ENCODE peak calls at places on chromosomes 6 and 20, in eight cellular contexts. One of them, this sample, is unnamed.

GRCh38 chr20:40813213-40813510 is 124.1 kb upstream of the MAFB start:
- DNase-seq in uterus: no peak
- DNase-seq in posterior cingulate gyrus: no peak
- DNase-seq in LoVo: no peak
- DNase-seq in NCI-H1694 treated with DMSO at 0.1 percent for 48 hours: no peak
- DNase-seq in mesendoderm: no peak
- DNase-seq in NCI-H2081: no peak
- DNase-seq in HTR-8/SVneo: no peak
- DNase-seq in this sample: no peak

GRCh38 chr6:169110934-169111602 is 142.6 kb downstream of the THBS2 start:
- DNase-seq in HTR-8/SVneo: no peak
- DNase-seq in LoVo: no peak
- DNase-seq in NCI-H1694 treated with DMSO at 0.1 percent for 48 hours: no peak
- DNase-seq in NCI-H2081: no peak
- DNase-seq in mesendoderm: no peak
- DNase-seq in posterior cingulate gyrus: no peak
- DNase-seq in uterus: no peak
- DNase-seq in this sample: no peak

GRCh38 chr6:80608881-80609280 is 502.4 kb downstream of the BCKDHB start:
- DNase-seq in NCI-H1694 treated with DMSO at 0.1 percent for 48 hours: no peak
- DNase-seq in mesendoderm: peak
- DNase-seq in NCI-H2081: no peak
- DNase-seq in LoVo: no peak
- DNase-seq in posterior cingulate gyrus: no peak
- DNase-seq in HTR-8/SVneo: no peak
- DNase-seq in uterus: no peak
- DNase-seq in this sample: peak

GRCh38 chr6:7445076-7445475 is 55.5 kb downstream of the RIOK1 start:
- DNase-seq in posterior cingulate gyrus: no peak
- DNase-seq in LoVo: no peak
- DNase-seq in NCI-H2081: no peak
- DNase-seq in NCI-H1694 treated with DMSO at 0.1 percent for 48 hours: no peak
- DNase-seq in mesendoderm: no peak
- DNase-seq in HTR-8/SVneo: no peak
- DNase-seq in uterus: no peak
- DNase-seq in this sample: no peak

GRCh38 chr6:126069457-126069856 is 83.1 kb downstream of the TRMT11 start:
- DNase-seq in NCI-H2081: no peak
- DNase-seq in NCI-H1694 treated with DMSO at 0.1 percent for 48 hours: no peak
- DNase-seq in mesendoderm: no peak
- DNase-seq in posterior cingulate gyrus: no peak
- DNase-seq in LoVo: no peak
- DNase-seq in uterus: peak
- DNase-seq in HTR-8/SVneo: no peak
- DNase-seq in this sample: peak

GRCh38 chr20:1491281-1491840 is at the start of gene SIRPB2:
- DNase-seq in NCI-H2081: no peak
- DNase-seq in LoVo: no peak
- DNase-seq in HTR-8/SVneo: no peak
- DNase-seq in uterus: peak
- DNase-seq in mesendoderm: no peak
- DNase-seq in posterior cingulate gyrus: no peak
- DNase-seq in NCI-H1694 treated with DMSO at 0.1 percent for 48 hours: no peak
- DNase-seq in this sample: no peak

GRCh38 chr6:146281963-146282362 is 253.1 kb downstream of the GRM1 start:
- DNase-seq in HTR-8/SVneo: no peak
- DNase-seq in uterus: no peak
- DNase-seq in NCI-H1694 treated with DMSO at 0.1 percent for 48 hours: no peak
- DNase-seq in LoVo: no peak
- DNase-seq in mesendoderm: no peak
- DNase-seq in posterior cingulate gyrus: no peak
- DNase-seq in NCI-H2081: no peak
- DNase-seq in this sample: no peak

GRCh38 chr6:25732468-25733198 is 21.9 kb upstream of the SLC17A4 start:
- DNase-seq in posterior cingulate gyrus: peak
- DNase-seq in NCI-H2081: no peak
- DNase-seq in LoVo: no peak
- DNase-seq in mesendoderm: peak
- DNase-seq in NCI-H1694 treated with DMSO at 0.1 percent for 48 hours: no peak
- DNase-seq in HTR-8/SVneo: no peak
- DNase-seq in uterus: no peak
- DNase-seq in this sample: no peak

GRCh38 chr6:81003156-81003555 is 749.3 kb downstream of the TENT5A start:
- DNase-seq in LoVo: no peak
- DNase-seq in HTR-8/SVneo: no peak
- DNase-seq in posterior cingulate gyrus: no peak
- DNase-seq in mesendoderm: no peak
- DNase-seq in NCI-H1694 treated with DMSO at 0.1 percent for 48 hours: no peak
- DNase-seq in uterus: no peak
- DNase-seq in NCI-H2081: no peak
- DNase-seq in this sample: no peak

GRCh38 chr20:46797201-46797600 is 87.8 kb downstream of the SLC2A10 start:
- DNase-seq in mesendoderm: no peak
- DNase-seq in NCI-H2081: no peak
- DNase-seq in NCI-H1694 treated with DMSO at 0.1 percent for 48 hours: no peak
- DNase-seq in uterus: no peak
- DNase-seq in LoVo: no peak
- DNase-seq in posterior cingulate gyrus: no peak
- DNase-seq in HTR-8/SVneo: no peak
- DNase-seq in this sample: no peak

GRCh38 chr6:92521553-92521952 is 897.8 kb downstream of the EPHA7 start:
- DNase-seq in HTR-8/SVneo: no peak
- DNase-seq in posterior cingulate gyrus: no peak
- DNase-seq in mesendoderm: peak
- DNase-seq in uterus: no peak
- DNase-seq in NCI-H1694 treated with DMSO at 0.1 percent for 48 hours: no peak
- DNase-seq in LoVo: no peak
- DNase-seq in NCI-H2081: no peak
- DNase-seq in this sample: no peak

GRCh38 chr20:16419138-16419715 is 154.0 kb downstream of the KIF16B start:
- DNase-seq in posterior cingulate gyrus: no peak
- DNase-seq in mesendoderm: no peak
- DNase-seq in HTR-8/SVneo: no peak
- DNase-seq in LoVo: no peak
- DNase-seq in uterus: no peak
- DNase-seq in NCI-H1694 treated with DMSO at 0.1 percent for 48 hours: no peak
- DNase-seq in NCI-H2081: no peak
- DNase-seq in this sample: no peak

GRCh38 chr6:75210885-75211739 is 5.3 kb upstream of the COL12A1 start:
- DNase-seq in uterus: peak
- DNase-seq in mesendoderm: peak
- DNase-seq in LoVo: peak
- DNase-seq in NCI-H1694 treated with DMSO at 0.1 percent for 48 hours: peak
- DNase-seq in HTR-8/SVneo: no peak
- DNase-seq in NCI-H2081: peak
- DNase-seq in posterior cingulate gyrus: no peak
- DNase-seq in this sample: peak

GRCh38 chr6:106894978-106895702 is 79.4 kb downstream of the CD24 start:
- DNase-seq in mesendoderm: no peak
- DNase-seq in posterior cingulate gyrus: no peak
- DNase-seq in NCI-H1694 treated with DMSO at 0.1 percent for 48 hours: no peak
- DNase-seq in uterus: no peak
- DNase-seq in NCI-H2081: peak
- DNase-seq in LoVo: peak
- DNase-seq in HTR-8/SVneo: no peak
- DNase-seq in this sample: no peak

GRCh38 chr6:145148392-145149175 is 586.7 kb downstream of the EPM2A start:
- DNase-seq in HTR-8/SVneo: peak
- DNase-seq in NCI-H1694 treated with DMSO at 0.1 percent for 48 hours: no peak
- DNase-seq in posterior cingulate gyrus: no peak
- DNase-seq in LoVo: peak
- DNase-seq in mesendoderm: peak
- DNase-seq in NCI-H2081: no peak
- DNase-seq in uterus: no peak
- DNase-seq in this sample: no peak

GRCh38 chr6:90493332-90493731 is 93.5 kb downstream of the MAP3K7 start:
- DNase-seq in uterus: no peak
- DNase-seq in NCI-H1694 treated with DMSO at 0.1 percent for 48 hours: no peak
- DNase-seq in posterior cingulate gyrus: no peak
- DNase-seq in NCI-H2081: no peak
- DNase-seq in LoVo: no peak
- DNase-seq in HTR-8/SVneo: no peak
- DNase-seq in mesendoderm: no peak
- DNase-seq in this sample: no peak

GRCh38 chr6:122322824-122323223 is 76.6 kb upstream of the HSF2 start:
- DNase-seq in NCI-H1694 treated with DMSO at 0.1 percent for 48 hours: no peak
- DNase-seq in LoVo: peak
- DNase-seq in NCI-H2081: peak
- DNase-seq in posterior cingulate gyrus: no peak
- DNase-seq in mesendoderm: no peak
- DNase-seq in HTR-8/SVneo: no peak
- DNase-seq in uterus: no peak
- DNase-seq in this sample: no peak

GRCh38 chr6:163892814-163893561 is 478.5 kb downstream of the QKI start:
- DNase-seq in uterus: no peak
- DNase-seq in posterior cingulate gyrus: no peak
- DNase-seq in NCI-H2081: no peak
- DNase-seq in mesendoderm: no peak
- DNase-seq in HTR-8/SVneo: no peak
- DNase-seq in LoVo: no peak
- DNase-seq in NCI-H1694 treated with DMSO at 0.1 percent for 48 hours: no peak
- DNase-seq in this sample: no peak

GRCh38 chr20:62914970-62915457 is 11.3 kb downstream of the DIDO1 start:
- DNase-seq in posterior cingulate gyrus: no peak
- DNase-seq in HTR-8/SVneo: peak
- DNase-seq in NCI-H2081: peak
- DNase-seq in NCI-H1694 treated with DMSO at 0.1 percent for 48 hours: no peak
- DNase-seq in LoVo: no peak
- DNase-seq in uterus: no peak
- DNase-seq in mesendoderm: peak
- DNase-seq in this sample: no peak

GRCh38 chr6:43454290-43455033 is 886 bp downstream of the DLK2 start:
- DNase-seq in NCI-H2081: peak
- DNase-seq in NCI-H1694 treated with DMSO at 0.1 percent for 48 hours: peak
- DNase-seq in mesendoderm: peak
- DNase-seq in posterior cingulate gyrus: peak
- DNase-seq in LoVo: peak
- DNase-seq in uterus: peak
- DNase-seq in HTR-8/SVneo: peak
- DNase-seq in this sample: peak

GRCh38 chr6:52363222-52363867 is 1.4 kb downstream of the PAQR8 start:
- DNase-seq in NCI-H2081: no peak
- DNase-seq in mesendoderm: no peak
- DNase-seq in posterior cingulate gyrus: no peak
- DNase-seq in HTR-8/SVneo: peak
- DNase-seq in NCI-H1694 treated with DMSO at 0.1 percent for 48 hours: no peak
- DNase-seq in LoVo: no peak
- DNase-seq in uterus: no peak
- DNase-seq in this sample: peak

GRCh38 chr6:134134654-134135053 is 82.2 kb upstream of the SLC2A12 start:
- DNase-seq in LoVo: no peak
- DNase-seq in mesendoderm: no peak
- DNase-seq in uterus: no peak
- DNase-seq in NCI-H1694 treated with DMSO at 0.1 percent for 48 hours: no peak
- DNase-seq in posterior cingulate gyrus: no peak
- DNase-seq in NCI-H2081: no peak
- DNase-seq in HTR-8/SVneo: no peak
- DNase-seq in this sample: no peak

GRCh38 chr6:38443341-38443740 is 196.4 kb downstream of the BTBD9 start:
- DNase-seq in NCI-H2081: no peak
- DNase-seq in HTR-8/SVneo: no peak
- DNase-seq in uterus: no peak
- DNase-seq in LoVo: no peak
- DNase-seq in mesendoderm: peak
- DNase-seq in NCI-H1694 treated with DMSO at 0.1 percent for 48 hours: no peak
- DNase-seq in posterior cingulate gyrus: no peak
- DNase-seq in this sample: no peak

This sample was measured in cerebellar cortex.